ENCODE peak calls at places on chromosomes 12 and 14, in four cellular contexts. S, J, K and P are unnamed samples.

GRCh38 chr12:122659579-122659978 is 43.6 kb downstream of the HCAR2 start:
- DNase-seq in J (no peak), K (no peak), S (no peak), P (no peak)

GRCh38 chr12:19801941-19802340 is 362.6 kb downstream of the AEBP2 start:
- DNase-seq in S (no peak), J (no peak), K (no peak), P (no peak)

GRCh38 chr12:90290980-90291975 is 582.6 kb upstream of the ATP2B1 start:
- DNase-seq in S (no peak), J (no peak), K (no peak), P (peak)

GRCh38 chr12:9406564-9407424 is 198.6 kb upstream of the PZP start:
- DNase-seq in K (no peak), J (no peak), S (no peak), P (no peak)

GRCh38 chr14:38553586-38553985 is 297.7 kb upstream of the CLEC14A start:
- DNase-seq in J (no peak), S (peak), K (no peak), P (no peak)

GRCh38 chr12:30021046-30021833 is 237.5 kb upstream of the TMTC1 start:
- DNase-seq in S (peak), J (no peak), K (no peak), P (no peak)

GRCh38 chr12:71665109-71665476 is 992 bp downstream of the THAP2 start:
- DNase-seq in K (no peak), S (no peak), J (no peak), P (no peak)

GRCh38 chr14:104676694-104677505 is 12.5 kb upstream of the INF2 start:
- DNase-seq in J (peak), K (peak), S (no peak), P (no peak)

GRCh38 chr14:99537399-99537798 is 56.2 kb downstream of the CCNK start:
- DNase-seq in J (no peak), K (peak), S (peak), P (no peak)

GRCh38 chr14:94390372-94391086 is 2.1 kb upstream of the SERPINA1 start:
- DNase-seq in K (no peak), S (no peak), J (no peak), P (no peak)

GRCh38 chr12:64323006-64323405 is 67.6 kb downstream of the C12orf56 start:
- DNase-seq in K (no peak), S (no peak), J (no peak), P (no peak)

GRCh38 chr14:65290830-65291229 is 121.7 kb upstream of the FUT8 start:
- DNase-seq in K (no peak), J (no peak), S (peak), P (no peak)

GRCh38 chr14:99043258-99043615 is 228.8 kb downstream of the BCL11B start:
- DNase-seq in K (no peak), S (no peak), J (no peak), P (no peak)

GRCh38 chr12:101876861-101877815 is at the start of gene DRAM1:
- DNase-seq in K (peak), S (peak), J (peak), P (peak)

GRCh38 chr12:57239587-57240068 is 10.1 kb downstream of the SHMT2 start:
- DNase-seq in K (peak), J (no peak), S (no peak), P (peak)

GRCh38 chr12:105860556-105861207 is 278.1 kb downstream of the NUAK1 start:
- DNase-seq in S (no peak), J (no peak), K (no peak), P (no peak)

GRCh38 chr14:94470311-94470710 is 5.7 kb downstream of the SERPINA9 start:
- DNase-seq in J (no peak), S (no peak), K (no peak), P (peak)

GRCh38 chr14:47619397-47619796 is 56.0 kb downstream of the MDGA2 start:
- DNase-seq in J (no peak), S (no peak), K (no peak), P (no peak)

GRCh38 chr14:103026988-103027387 is 30.4 kb downstream of the CDC42BPB start:
- DNase-seq in J (no peak), S (no peak), K (no peak), P (no peak)

GRCh38 chr14:102063092-102063807 is 23.6 kb downstream of the HSP90AA1 start:
- DNase-seq in K (peak), J (peak), S (peak), P (peak)

GRCh38 chr12:109192358-109192757 is 76.0 kb downstream of the ACACB start:
- DNase-seq in S (peak), K (no peak), J (no peak), P (no peak)

GRCh38 chr12:133231001-133231400 is 4.7 kb downstream of the ANHX start:
- DNase-seq in J (no peak), S (no peak), K (no peak), P (no peak)

GRCh38 chr12:4562034-4562657 is at the start of gene DYRK4:
- DNase-seq in K (peak), S (peak), J (peak), P (peak)

DNA sequence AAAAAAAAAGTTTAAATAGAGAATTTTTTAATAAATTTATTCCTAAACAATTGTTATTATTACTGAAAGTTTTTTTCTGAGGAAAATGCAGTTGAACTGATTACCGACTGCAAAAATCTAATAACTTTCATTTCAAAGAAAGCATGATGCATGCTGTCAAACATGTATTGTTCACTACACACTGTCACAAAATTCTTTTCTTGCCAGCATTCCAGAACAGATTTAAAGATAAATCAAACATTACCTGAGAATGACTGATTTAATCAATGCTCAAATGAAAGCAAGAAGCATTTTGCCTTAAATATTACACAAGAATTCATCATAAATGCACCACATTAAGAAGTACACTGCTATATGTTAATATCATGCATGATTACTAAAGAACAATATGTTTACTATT is 588.3 kb downstream of the SLC16A7 start:
- DNase-seq in S (no peak), K (no peak), J (no peak), P (no peak)
- H4K5ac ChIP-seq in S (no peak), K (no peak), J (no peak), P (no peak)

GRCh38 chr12:124105546-124105945 is 132.5 kb downstream of the ZNF664 start:
- DNase-seq in S (no peak), K (no peak), J (no peak), P (no peak)

GRCh38 chr12:124111006-124111405 is 138.0 kb downstream of the ZNF664 start:
- DNase-seq in K (no peak), S (no peak), J (no peak), P (no peak)

GRCh38 chr12:124110372-124110883 is 137.4 kb downstream of the ZNF664 start:
- DNase-seq in J (no peak), K (peak), S (no peak), P (no peak)

GRCh38 chr12:124109760-124110159 is 136.7 kb downstream of the ZNF664 start:
- DNase-seq in K (peak), J (no peak), S (peak), P (peak)

DNA sequence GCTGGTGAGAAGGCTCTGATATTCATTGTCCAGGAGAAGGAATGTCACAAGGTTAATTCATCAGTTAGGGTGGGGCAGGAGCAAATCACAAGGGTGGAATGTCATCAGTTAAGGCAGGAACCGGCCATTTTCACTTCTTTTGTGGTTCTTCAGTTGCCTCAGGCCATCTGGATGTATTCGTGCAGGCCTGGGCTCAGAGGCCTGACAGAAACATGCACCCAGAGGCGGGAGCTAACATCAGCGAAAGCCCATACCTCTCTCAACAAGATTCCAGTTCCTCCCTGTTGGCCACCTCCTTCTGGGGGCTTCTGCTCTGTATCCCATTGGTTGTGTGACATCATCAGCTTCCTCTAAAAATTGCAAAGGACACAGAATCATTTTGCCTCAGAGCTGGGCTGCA is 134.3 kb downstream of the ZNF664 start:
- DNase-seq in S (no peak), J (no peak), K (peak), P (no peak)
- H4K5ac ChIP-seq in S (no peak), J (no peak), K (no peak), P (no peak)

DNA sequence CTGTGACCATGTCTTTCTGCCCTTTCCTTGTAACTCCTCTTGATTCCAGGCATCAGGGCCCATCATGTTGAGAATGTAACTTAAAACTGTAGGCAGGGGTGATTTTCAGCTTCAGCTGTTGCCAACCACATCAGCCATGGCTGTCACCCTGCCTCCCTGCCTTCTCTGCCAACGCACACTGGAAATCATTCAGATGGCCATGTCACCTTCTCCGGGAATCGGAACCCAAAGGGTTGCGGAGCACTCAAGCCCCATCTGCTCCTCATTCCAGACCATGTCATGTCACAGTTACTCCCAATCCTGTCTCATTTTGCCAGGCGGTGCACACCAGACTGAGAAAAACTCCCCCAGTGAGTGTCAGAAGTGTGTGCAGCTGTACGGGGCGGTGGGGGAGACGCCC is 72.1 kb downstream of the EMP1 start:
- DNase-seq in K (no peak), S (no peak), J (no peak), P (no peak)
- H4K5ac ChIP-seq in K (no peak), S (no peak), J (no peak), P (no peak)

DNA sequence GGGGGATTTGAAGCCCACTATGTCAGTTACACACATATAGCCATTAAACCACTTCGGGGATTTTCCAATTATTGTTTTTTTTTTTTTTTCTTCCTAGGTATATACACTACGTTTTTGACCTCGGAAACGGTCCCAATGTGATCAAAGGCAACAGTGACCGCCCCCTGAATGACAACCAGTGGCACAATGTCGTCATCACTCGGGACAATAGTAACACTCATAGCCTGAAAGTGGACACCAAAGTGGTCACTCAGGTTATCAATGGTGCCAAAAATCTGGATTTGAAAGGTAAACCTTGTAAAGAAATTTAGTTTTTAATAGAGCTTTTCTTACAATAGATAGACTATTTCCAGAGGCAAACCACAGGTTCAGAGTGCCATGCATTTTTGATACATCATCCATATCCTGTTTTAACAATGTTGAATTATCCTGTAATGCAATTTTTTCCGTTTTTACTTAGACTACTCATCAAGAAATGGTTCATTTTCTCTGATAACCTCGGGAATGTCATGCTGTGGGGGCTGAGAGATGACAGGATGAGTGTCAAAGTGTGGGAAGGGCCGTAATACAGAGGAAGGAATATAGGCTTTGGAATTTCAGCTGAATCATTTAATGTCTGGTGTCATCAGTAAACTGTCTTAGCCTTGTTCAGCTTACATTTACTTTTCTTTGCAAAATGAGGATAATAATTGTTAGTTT is 797.1 kb downstream of the NRXN3 start:
- DNase-seq in S (peak), J (no peak), K (no peak), P (no peak)
- H4K5ac ChIP-seq in S (peak), J (no peak), K (no peak), P (no peak)

DNA sequence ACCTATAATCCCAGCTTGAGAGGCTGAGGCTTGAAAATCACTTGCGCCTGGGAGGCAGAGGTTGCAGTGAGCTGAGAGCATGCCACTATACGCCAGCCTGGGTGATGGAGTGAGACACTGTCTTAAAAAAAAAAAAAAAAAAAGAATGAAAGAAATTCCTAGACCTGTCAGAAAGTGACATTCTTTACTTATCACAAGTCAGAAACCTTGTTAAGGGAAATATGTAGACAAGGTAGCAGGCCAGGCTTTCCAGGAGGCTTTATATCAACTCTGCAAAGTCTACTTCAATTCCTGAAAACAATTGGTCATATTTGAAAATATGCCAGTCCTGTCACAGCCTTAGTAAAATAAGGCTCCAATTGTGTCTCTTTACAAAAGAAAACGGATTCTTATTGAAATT is 19.1 kb upstream of the MMP19 start:
- DNase-seq in S (no peak), J (no peak), K (no peak), P (no peak)
- H4K5ac ChIP-seq in S (no peak), J (no peak), K (no peak), P (no peak)

GRCh38 chr12:95590775-95591174 is 39.5 kb upstream of the USP44 start:
- DNase-seq in J (no peak), K (no peak), S (no peak), P (no peak)
- H4K5ac ChIP-seq in J (no peak), K (no peak), S (no peak), P (no peak)

GRCh38 chr14:97640031-97640430 is 842.8 kb downstream of the VRK1 start:
- DNase-seq in S (no peak), K (peak), J (no peak), P (peak)
- H4K5ac ChIP-seq in S (no peak), K (no peak), J (no peak), P (peak)